ENCODE peak calls at places on chromosomes 7 and 10, in nine cellular contexts. C is bronchial epithelial cell; M is HFFc6; T is stimulated activated CD4-positive, alpha-beta T cell treated with anti-CD3 and anti-CD28 coated beads, Interleukin-2, amount 100 ng/mL, for 4 hours; Q is left lobe of liver; X is AG10803; H is transverse colon; U is pons; A is upper lobe of right lung. K is an unnamed sample.

GRCh38 chr10:3141361-3142005 is 31.1 kb downstream of the PITRM1 start:
- DNase-seq in Q (no peak), A (no peak), C (no peak), U (no peak), X (no peak), M (no peak), H (no peak), T (no peak), K (no peak)

GRCh38 chr7:142813262-142813661 is 41.6 kb upstream of the EPHB6 start:
- DNase-seq in C (peak), Q (no peak), M (peak), U (no peak), H (no peak), T (no peak), A (no peak), X (peak), K (no peak)

GRCh38 chr7:137328389-137329120 is 15.0 kb downstream of the PTN start:
- DNase-seq in H (no peak), U (peak), Q (no peak), C (no peak), X (peak), A (no peak), T (no peak), M (no peak), K (no peak)

GRCh38 chr10:126734957-126735356 is 64.5 kb upstream of the C10orf90 start:
- DNase-seq in U (peak), M (no peak), X (peak), A (no peak), T (no peak), Q (peak), C (peak), H (no peak), K (no peak)

GRCh38 chr7:47495269-47495875 is 86.5 kb downstream of the TNS3 start:
- DNase-seq in M (no peak), T (no peak), U (no peak), C (no peak), Q (no peak), X (no peak), A (peak), H (no peak), K (no peak)

GRCh38 chr10:130336612-130337304 is 200.6 kb downstream of the GLRX3 start:
- DNase-seq in A (no peak), T (no peak), C (no peak), H (no peak), M (no peak), X (no peak), U (no peak), Q (no peak), K (no peak)

GRCh38 chr10:78634389-78634815 is 434.4 kb upstream of the ZMIZ1 start:
- DNase-seq in T (no peak), M (no peak), Q (no peak), A (no peak), X (peak), C (peak), H (no peak), U (peak), K (no peak)

GRCh38 chr7:25014735-25015134 is 34.8 kb upstream of the OSBPL3 start:
- DNase-seq in Q (no peak), H (no peak), U (no peak), X (peak), C (peak), T (no peak), M (peak), A (no peak), K (no peak)

GRCh38 chr7:131655866-131656265 is 99.4 kb upstream of the PODXL start:
- DNase-seq in H (no peak), U (no peak), C (no peak), X (no peak), Q (no peak), A (peak), M (no peak), T (no peak), K (no peak)

GRCh38 chr7:146878901-146879300 is 762.3 kb downstream of the CNTNAP2 start:
- DNase-seq in U (no peak), H (no peak), A (no peak), T (no peak), X (peak), Q (no peak), C (no peak), M (no peak), K (no peak)

GRCh38 chr10:78176320-78177012 is 142.8 kb downstream of the RPS24 start:
- DNase-seq in Q (no peak), T (no peak), A (peak), M (no peak), U (no peak), H (no peak), X (no peak), C (no peak), K (no peak)

GRCh38 chr7:471866-472639 is 47.6 kb downstream of the PDGFA start:
- DNase-seq in X (peak), T (no peak), M (peak), U (no peak), A (peak), C (peak), H (peak), Q (peak), K (no peak)

GRCh38 chr7:633381-634018 is 93.0 kb upstream of the DNAAF5 start:
- DNase-seq in X (no peak), T (no peak), Q (no peak), M (no peak), U (no peak), H (no peak), C (no peak), A (peak), K (no peak)

GRCh38 chr7:142459557-142459963 is 201.7 kb upstream of the PRSS58 start:
- DNase-seq in A (no peak), Q (no peak), U (peak), H (peak), C (peak), T (no peak), M (peak), X (peak), K (no peak)

GRCh38 chr7:20270867-20271266 is 53.7 kb upstream of the MACC1 start:
- DNase-seq in H (no peak), X (no peak), Q (no peak), T (no peak), C (no peak), A (no peak), U (no peak), M (no peak), K (no peak)

GRCh38 chr7:2614646-2615330 is 17.0 kb upstream of the TTYH3 start:
- DNase-seq in C (no peak), M (no peak), A (no peak), T (no peak), X (peak), Q (no peak), U (no peak), H (no peak), K (no peak)

GRCh38 chr10:31011660-31012022 is 20.0 kb downstream of the ZNF438 start:
- DNase-seq in X (peak), H (no peak), A (no peak), T (no peak), U (no peak), M (no peak), Q (no peak), C (no peak), K (no peak)

GRCh38 chr10:71263376-71263775 is 51.0 kb downstream of the UNC5B start:
- DNase-seq in A (no peak), T (no peak), Q (no peak), H (no peak), X (no peak), U (peak), M (no peak), C (no peak), K (no peak)

GRCh38 chr10:3066317-3066931 is 924 bp upstream of the PFKP start:
- DNase-seq in H (no peak), C (no peak), T (no peak), Q (no peak), M (no peak), X (no peak), A (no peak), U (no peak), K (no peak)

GRCh38 chr7:93860261-93860660 is 30.3 kb downstream of the TFPI2 start:
- DNase-seq in A (no peak), U (no peak), M (no peak), H (no peak), T (no peak), C (peak), Q (no peak), X (no peak), K (no peak)

GRCh38 chr10:29689001-29689400 is 54.2 kb upstream of the SVIL start:
- DNase-seq in A (no peak), Q (no peak), X (peak), T (no peak), C (peak), H (no peak), U (no peak), M (peak), K (no peak)

GRCh38 chr10:99984201-99984600 is 25.5 kb downstream of the DNMBP start:
- DNase-seq in T (no peak), X (peak), U (no peak), C (peak), A (no peak), H (no peak), M (peak), Q (no peak), K (no peak)

GRCh38 chr10:44425466-44425865 is 40.6 kb upstream of the CXCL12 start:
- DNase-seq in U (no peak), T (no peak), C (no peak), Q (no peak), X (no peak), M (no peak), A (no peak), H (no peak), K (no peak)

GRCh38 chr10:77873558-77874380 is 52.8 kb downstream of the DLG5 start:
- DNase-seq in A (peak), C (peak), X (peak), T (no peak), M (peak), U (no peak), Q (no peak), H (peak), K (no peak)

GRCh38 chr7:125924037-125924436 is 994.4 kb upstream of the POT1 start:
- DNase-seq in Q (no peak), M (no peak), H (no peak), A (no peak), C (no peak), T (no peak), X (no peak), U (no peak), K (no peak)

GRCh38 chr10:88117869-88118632 is 254.6 kb downstream of the PTEN start:
- DNase-seq in Q (no peak), A (no peak), C (no peak), H (no peak), T (no peak), X (no peak), U (no peak), M (no peak), K (no peak)

GRCh38 chr7:19522486-19522885 is 186.4 kb downstream of the POLR1F start:
- DNase-seq in Q (no peak), C (peak), U (no peak), T (no peak), X (peak), H (no peak), A (no peak), M (no peak), K (no peak)

GRCh38 chr10:60604356-60604755 is 173.9 kb upstream of the CDK1 start:
- DNase-seq in Q (no peak), X (no peak), T (no peak), A (no peak), H (no peak), C (no peak), U (peak), M (no peak), K (no peak)

GRCh38 chr10:11284291-11285085 is 266.8 kb downstream of the CELF2 start:
- DNase-seq in U (no peak), X (no peak), C (no peak), M (no peak), H (no peak), T (peak), Q (no peak), A (no peak), K (no peak)